ENCODE peak calls at places on chromosomes 1 and 21, in seven cellular contexts. F is C1 segment of cervical spinal cord, E is astrocyte of the spinal cord, Y is T-helper 1 cell, L is Peyer's patch, M is RPMI7951, J is HEK293T. W is an unnamed sample.

GRCh38 chr1:47677241-47677940 is 239.5 kb downstream of the FOXD2 start:
- DNase-seq in F (no peak), E (no peak), Y (no peak), L (no peak), M (no peak), J (no peak), W (no peak)

GRCh38 chr1:214326406-214326805 is 45.4 kb downstream of the SMYD2 start:
- DNase-seq in F (no peak), E (no peak), Y (no peak), L (no peak), M (no peak), J (no peak), W (no peak)

GRCh38 chr1:169949139-169949538 is 55.4 kb upstream of the SCYL3 start:
- DNase-seq in F (no peak), E (peak; percentile 74), Y (no peak), L (no peak), M (peak; percentile 54), J (no peak), W (no peak)

GRCh38 chr1:30604801-30605440 is 118.5 kb downstream of the MATN1 start:
- DNase-seq in F (no peak), E (no peak), Y (no peak), L (no peak), M (no peak), J (no peak), W (no peak)

GRCh38 chr21:43020771-43021170 is 46.4 kb downstream of the PKNOX1 start:
- DNase-seq in F (no peak), E (no peak), Y (no peak), L (no peak), M (no peak), J (no peak), W (no peak)

GRCh38 chr1:59290173-59290954 is 6.5 kb upstream of the FGGY start:
- DNase-seq in F (no peak), E (peak; percentile 47), Y (no peak), L (peak; percentile 69), M (peak; percentile 84), J (peak; percentile 73), W (peak; percentile 37)

GRCh38 chr1:84103197-84103992 is 40.7 kb upstream of the PRKACB start:
- DNase-seq in F (peak; percentile 45), E (peak; percentile 87), Y (no peak), L (peak; percentile 66), M (peak; percentile 93), J (peak; percentile 50), W (peak; percentile 57)

GRCh38 chr1:1116701-1117468 is 996 bp upstream of the C1orf159 start:
- DNase-seq in F (no peak), E (no peak), Y (peak; percentile 45), L (no peak), M (peak; percentile 21), J (no peak), W (peak; percentile 18)

GRCh38 chr1:106233511-106233910 is 823.0 kb upstream of the PRMT6 start:
- DNase-seq in F (no peak), E (no peak), Y (no peak), L (no peak), M (no peak), J (no peak), W (no peak)

GRCh38 chr1:32992489-32993214 is 28.0 kb upstream of the RNF19B start:
- DNase-seq in F (no peak), E (peak; percentile 97), Y (no peak), L (peak; percentile 94), M (peak; percentile 94), J (peak; percentile 74), W (peak; percentile 83)

GRCh38 chr1:27391511-27392095 is 819 bp upstream of the GPR3 start:
- DNase-seq in F (no peak), E (no peak), Y (peak; percentile 21), L (peak; percentile 68), M (peak; percentile 54), J (no peak), W (peak; percentile 84)

W was measured in left cardiac atrium.